ENCODE peak calls at places on chromosomes 2 and 18, in five cellular contexts. B is H1, X is GM12878, U is neural progenitor cell, L is colonic mucosa. O is an unnamed sample.

GRCh38 chr2:36355157-36355889 is at the start of gene CRIM1:
- DNase-seq in B (peak), X (no peak), U (peak), L (peak), O (no peak)

GRCh38 chr2:147554708-147555107 is 290.1 kb upstream of the ACVR2A start:
- DNase-seq in B (no peak), X (no peak), U (no peak), L (no peak), O (no peak)

GRCh38 chr2:23824777-23825212 is 102.1 kb downstream of the ATAD2B start:
- DNase-seq in B (no peak), X (peak), U (peak), L (peak), O (peak)

GRCh38 chr2:170711774-170712652 is 3.1 kb upstream of the SP5 start:
- DNase-seq in B (peak), X (no peak), U (peak), L (peak), O (no peak)

GRCh38 chr2:237156857-237157550 is 71.3 kb downstream of the COPS8 start:
- DNase-seq in B (no peak), X (no peak), U (no peak), L (no peak), O (no peak)

GRCh38 chr2:196479350-196479749 is 160.2 kb upstream of the CCDC150 start:
- DNase-seq in B (no peak), X (no peak), U (no peak), L (no peak), O (no peak)

GRCh38 chr18:49597556-49597955 is 35.7 kb downstream of the LIPG start:
- DNase-seq in B (no peak), X (no peak), U (no peak), L (no peak), O (no peak)

GRCh38 chr2:240387669-240388358 is 47.6 kb upstream of the GPC1 start:
- DNase-seq in B (no peak), X (no peak), U (no peak), L (peak), O (no peak)

GRCh38 chr2:130756041-130756720 is 841 bp downstream of the AMER3 start:
- DNase-seq in B (peak), X (no peak), U (peak), L (no peak), O (no peak)

GRCh38 chr2:63587814-63588384 is 378 bp downstream of the WDPCP start:
- DNase-seq in B (no peak), X (no peak), U (peak), L (no peak), O (no peak)

GRCh38 chr2:55010915-55011314 is 39.3 kb downstream of the RTN4 start:
- DNase-seq in B (no peak), X (no peak), U (no peak), L (no peak), O (no peak)

GRCh38 chr2:240324312-240325005 is 111.0 kb upstream of the GPC1 start:
- DNase-seq in B (no peak), X (no peak), U (no peak), L (no peak), O (no peak)

GRCh38 chr2:127011136-127011740 is 95.7 kb downstream of the BIN1 start:
- DNase-seq in B (no peak), X (no peak), U (no peak), L (no peak), O (no peak)

GRCh38 chr2:171939058-171939753 is 16.9 kb downstream of the HAT1 start:
- DNase-seq in B (no peak), X (no peak), U (no peak), L (no peak), O (no peak)

GRCh38 chr18:59799383-59800015 is 100.3 kb upstream of the PMAIP1 start:
- DNase-seq in B (no peak), X (no peak), U (no peak), L (no peak), O (no peak)

GRCh38 chr2:9408641-9409151 is 14.6 kb downstream of the ITGB1BP1 start:
- DNase-seq in B (no peak), X (no peak), U (no peak), L (no peak), O (no peak)
- H3K27ac ChIP-seq in B (no peak), X (no peak), U (no peak), L (no peak), O (no peak)

GRCh38 chr2:121755237-121756111 is at the start of gene TSN:
- DNase-seq in B (peak), X (peak), U (peak), L (peak), O (peak)
- H3K4me3 ChIP-seq in B (peak), X (peak), U (peak), L (peak), O (peak)

DNA sequence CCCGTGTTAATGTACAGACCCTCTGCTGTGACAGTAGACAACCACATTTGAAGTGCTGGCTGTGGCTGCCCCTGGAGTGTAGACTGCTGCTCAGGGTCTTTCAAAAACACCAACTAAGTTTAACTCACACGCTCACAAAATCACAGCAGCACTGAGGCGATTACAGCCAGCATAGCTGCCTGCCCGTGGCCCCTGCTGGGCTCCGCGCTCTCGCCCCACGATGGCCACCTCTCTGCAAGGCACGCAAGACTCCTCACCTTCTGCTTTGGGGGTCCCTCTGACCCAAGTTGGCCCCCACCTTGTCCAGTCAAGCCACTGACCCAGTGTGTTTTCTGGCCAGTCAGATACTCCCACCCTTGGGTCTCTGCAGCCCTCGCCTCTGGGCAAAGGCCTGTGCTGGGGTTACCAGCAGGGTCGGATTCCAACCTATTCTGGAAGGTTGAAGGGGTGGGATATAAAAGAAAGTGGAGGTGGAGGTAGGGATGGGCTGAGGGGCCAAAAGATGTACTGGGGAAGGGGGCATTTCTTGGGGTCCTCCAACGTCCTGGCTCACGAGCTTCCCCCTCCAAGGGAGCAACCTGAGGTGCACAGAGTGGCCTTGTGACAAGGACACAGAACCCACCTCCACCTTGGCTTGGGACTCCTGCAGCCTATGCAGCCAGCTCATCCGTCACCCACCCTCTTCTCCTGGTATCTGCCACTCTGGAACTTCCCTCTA is 2.9 kb upstream of the B3GNT7 start:
- DNase-seq in B (no peak), X (no peak), U (no peak), L (no peak), O (no peak)
- H3K9ac ChIP-seq in B (no peak), X (peak), U (no peak), L (no peak), O (no peak)

GRCh38 chr2:174877796-174878195 is 113.5 kb upstream of the CHRNA1 start:
- DNase-seq in B (no peak), X (no peak), U (no peak), L (no peak), O (no peak)

GRCh38 chr2:174868916-174869315 is 104.6 kb upstream of the CHRNA1 start:
- DNase-seq in B (no peak), X (no peak), U (no peak), L (no peak), O (no peak)

GRCh38 chr2:174874081-174874480 is 109.8 kb upstream of the CHRNA1 start:
- DNase-seq in B (no peak), X (no peak), U (no peak), L (no peak), O (no peak)

GRCh38 chr2:174870787-174871186 is 106.5 kb upstream of the CHRNA1 start:
- DNase-seq in B (no peak), X (no peak), U (no peak), L (no peak), O (no peak)

DNA sequence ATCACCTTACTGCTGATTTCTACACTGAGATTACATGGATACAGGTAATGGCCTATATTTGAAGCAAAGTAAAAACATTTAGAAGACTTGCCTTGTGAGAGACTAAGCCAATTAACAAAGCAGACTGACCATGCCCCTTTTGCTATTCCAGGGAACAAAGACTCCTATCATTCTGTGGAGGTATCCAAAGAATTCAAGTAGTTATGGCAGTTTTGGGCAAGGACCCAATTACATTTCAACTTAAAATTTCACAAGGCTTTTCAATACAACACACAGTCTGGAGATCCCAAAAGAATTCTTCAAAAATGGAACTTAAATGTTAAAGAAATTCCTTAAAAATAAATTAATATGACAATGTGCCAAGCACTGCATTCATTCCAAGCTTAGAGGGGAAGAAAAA is 109.2 kb upstream of the CHRNA1 start:
- DNase-seq in B (no peak), X (no peak), U (peak), L (no peak), O (no peak)
- H3K27ac ChIP-seq in B (no peak), X (no peak), U (no peak), L (no peak), O (no peak)

DNA sequence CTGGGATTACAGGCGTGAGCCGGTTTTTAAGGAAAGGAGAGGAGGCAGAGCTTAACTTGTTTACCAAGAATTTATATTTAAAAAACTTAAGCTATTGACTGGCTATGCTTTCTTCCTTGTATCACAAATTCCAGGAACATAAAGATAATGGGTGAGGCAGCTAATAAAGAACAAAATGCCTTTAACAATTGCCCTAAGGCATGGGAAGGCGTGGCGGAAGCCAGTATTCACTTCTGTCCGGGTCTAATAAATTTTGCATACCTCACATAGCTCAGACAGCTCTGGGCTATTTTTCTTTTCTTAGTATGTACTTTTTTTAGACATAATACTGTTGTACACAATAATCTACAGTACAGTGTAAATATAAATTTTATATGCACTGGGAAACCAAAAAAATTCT is 1.0 kb upstream of the LDAH start:
- DNase-seq in B (no peak), X (no peak), U (no peak), L (no peak), O (no peak)
- H3K4me3 ChIP-seq in B (no peak), X (no peak), U (no peak), L (no peak), O (no peak)

DNA sequence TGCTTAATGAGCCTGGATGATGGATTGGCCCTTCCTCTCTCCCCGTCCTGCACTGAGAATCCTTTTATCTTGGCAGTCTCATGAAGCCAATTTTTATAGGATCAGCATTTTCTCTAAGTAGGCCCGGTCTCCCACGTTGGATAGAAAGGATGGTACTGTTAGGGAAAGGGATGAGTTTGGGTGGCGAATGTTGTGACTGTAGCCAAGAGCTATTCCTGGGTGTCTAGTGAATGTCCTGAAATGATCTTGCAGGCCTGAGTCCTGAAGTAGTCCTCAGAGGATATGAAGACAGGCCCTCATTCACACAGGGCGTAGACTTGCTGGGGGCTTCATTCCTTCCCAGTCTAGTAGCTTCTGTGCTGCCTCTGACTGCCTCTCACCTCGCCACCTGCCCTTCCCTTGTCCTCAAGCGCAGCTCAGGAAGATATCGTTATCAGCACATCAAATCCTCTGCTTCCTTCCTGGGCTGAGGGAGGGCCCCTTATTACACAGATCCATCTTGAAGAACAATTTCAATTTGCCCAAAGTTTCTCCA is 8.9 kb downstream of the LBH start:
- DNase-seq in B (no peak), X (no peak), U (no peak), L (no peak), O (no peak)
- H3K9ac ChIP-seq in B (no peak), X (no peak), U (no peak), L (no peak), O (no peak)

DNA sequence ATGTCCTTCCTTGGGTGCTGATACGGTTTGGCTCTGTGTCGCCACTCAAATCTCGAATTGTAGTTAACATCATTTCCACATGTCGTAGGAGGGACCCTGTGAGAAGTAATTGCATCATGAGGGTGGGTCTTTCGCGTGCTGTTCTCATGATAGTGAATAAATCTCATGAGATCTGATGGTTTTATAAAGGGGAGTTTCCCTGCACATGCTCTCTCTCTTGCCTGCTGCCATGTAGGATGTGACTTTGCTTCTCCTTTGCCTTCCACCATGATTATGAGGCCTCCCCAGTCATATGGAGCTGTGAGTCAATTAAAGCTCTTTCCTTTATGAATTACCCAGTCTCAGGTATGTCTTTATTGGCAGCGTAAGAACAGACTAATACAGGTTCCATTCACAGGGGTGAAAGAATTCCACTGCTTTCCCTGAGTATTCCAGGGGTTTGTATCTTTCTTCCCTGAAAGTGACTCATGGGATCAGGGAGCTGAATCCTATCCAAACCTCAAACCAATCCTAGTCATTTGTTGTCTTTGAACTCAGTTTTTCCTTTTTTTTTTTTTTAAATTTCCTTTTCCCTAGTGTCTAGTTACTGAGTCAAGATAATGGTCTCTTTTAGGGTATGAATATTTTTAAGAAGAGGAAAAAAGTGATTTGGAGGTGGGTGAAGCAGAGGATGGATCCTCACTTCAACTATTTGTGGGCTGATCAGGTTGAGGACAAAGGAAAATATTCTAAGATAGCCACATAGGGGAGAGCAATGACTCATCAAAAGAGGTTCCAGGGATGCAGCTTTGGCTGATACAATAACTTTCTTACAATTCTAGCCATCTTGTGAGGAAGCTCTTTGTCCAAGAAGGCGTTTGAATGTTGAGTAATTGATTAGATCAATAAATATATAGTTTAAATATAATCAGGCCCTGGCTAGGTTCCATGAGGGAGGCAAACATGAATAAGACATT is 19.5 kb upstream of the KCNE4 start:
- DNase-seq in B (no peak), X (no peak), U (no peak), L (no peak), O (no peak)
- H3K27ac ChIP-seq in B (no peak), X (no peak), U (no peak), L (no peak), O (no peak)

GRCh38 chr2:199463708-199464613 is 6.2 kb upstream of the SATB2 start:
- DNase-seq in B (peak), X (no peak), U (peak), L (peak), O (no peak)
- H3K4me3 ChIP-seq in B (peak), X (no peak), U (peak), L (peak), O (peak)

DNA sequence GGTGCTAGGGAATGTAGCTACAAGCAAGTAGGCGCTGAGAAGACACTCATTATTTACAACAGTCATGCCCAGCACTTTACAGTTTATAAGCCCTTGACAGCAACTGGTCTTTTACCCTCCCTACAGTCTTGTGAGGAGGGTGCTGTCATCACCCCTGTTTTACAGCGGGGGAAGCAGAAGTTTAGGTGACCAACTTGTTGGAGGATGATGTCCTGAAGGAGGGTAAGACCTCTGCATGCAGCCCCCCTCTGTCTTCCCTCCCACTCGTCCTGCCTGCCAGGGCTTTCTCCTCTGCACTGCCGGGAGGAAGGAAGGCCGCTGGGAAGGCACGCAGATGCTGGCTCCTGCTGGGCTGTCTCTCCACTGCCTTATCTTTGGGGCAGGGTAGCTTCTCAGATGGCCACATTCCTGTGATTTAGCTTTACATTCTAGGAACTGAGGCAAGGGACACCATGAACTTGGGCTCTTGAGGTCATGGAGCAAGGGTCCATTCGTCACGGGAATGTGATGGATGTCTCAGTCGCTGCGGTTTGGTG is 972 bp downstream of the IL1R1 start:
- DNase-seq in B (no peak), X (no peak), U (no peak), L (no peak), O (no peak)
- H3K9ac ChIP-seq in B (no peak), X (no peak), U (no peak), L (peak), O (no peak)

O was measured in SK-N-MC.